ENCODE peak calls at places on chromosomes 5 and 9, in nine cellular contexts. One of them, this sample, is unnamed.

GRCh38 chr5:150302301-150303069 is at the start of gene ARSI:
- DNase-seq in GM13976: peak
- DNase-seq in HCT116: no peak
- DNase-seq in HFFc6: no peak
- DNase-seq in Panc1: no peak
- DNase-seq in sigmoid colon: peak
- DNase-seq in cardiac muscle cell: peak
- DNase-seq in AG09309: peak
- DNase-seq in fibroblast of mammary gland: peak
- DNase-seq in this sample: peak

GRCh38 chr9:90726215-90726614 is 75.4 kb upstream of the SYK start:
- DNase-seq in Panc1: no peak
- DNase-seq in AG09309: no peak
- DNase-seq in GM13976: no peak
- DNase-seq in sigmoid colon: no peak
- DNase-seq in HFFc6: no peak
- DNase-seq in HCT116: no peak
- DNase-seq in cardiac muscle cell: no peak
- DNase-seq in fibroblast of mammary gland: no peak
- DNase-seq in this sample: no peak

GRCh38 chr5:140423609-140424008 is 22.0 kb downstream of the ANKHD1 start:
- DNase-seq in HFFc6: no peak
- DNase-seq in AG09309: no peak
- DNase-seq in Panc1: no peak
- DNase-seq in cardiac muscle cell: no peak
- DNase-seq in HCT116: no peak
- DNase-seq in sigmoid colon: no peak
- DNase-seq in fibroblast of mammary gland: no peak
- DNase-seq in GM13976: no peak
- DNase-seq in this sample: no peak

GRCh38 chr9:93955356-93956182 is 414 bp upstream of the BARX1 start:
- DNase-seq in Panc1: peak
- DNase-seq in cardiac muscle cell: no peak
- DNase-seq in AG09309: no peak
- DNase-seq in HFFc6: no peak
- DNase-seq in sigmoid colon: no peak
- DNase-seq in fibroblast of mammary gland: no peak
- DNase-seq in HCT116: no peak
- DNase-seq in GM13976: no peak
- DNase-seq in this sample: no peak

GRCh38 chr5:115186794-115187193 is 17.1 kb upstream of the TRIM36 start:
- DNase-seq in Panc1: no peak
- DNase-seq in HFFc6: peak
- DNase-seq in HCT116: no peak
- DNase-seq in AG09309: no peak
- DNase-seq in GM13976: no peak
- DNase-seq in sigmoid colon: no peak
- DNase-seq in fibroblast of mammary gland: peak
- DNase-seq in cardiac muscle cell: no peak
- DNase-seq in this sample: no peak

GRCh38 chr5:116488334-116488733 is 86.3 kb downstream of the SEMA6A start:
- DNase-seq in Panc1: no peak
- DNase-seq in GM13976: no peak
- DNase-seq in cardiac muscle cell: no peak
- DNase-seq in AG09309: no peak
- DNase-seq in sigmoid colon: no peak
- DNase-seq in HFFc6: no peak
- DNase-seq in fibroblast of mammary gland: no peak
- DNase-seq in HCT116: no peak
- DNase-seq in this sample: no peak

GRCh38 chr5:77560677-77561263 is 68.7 kb upstream of the WDR41 start:
- DNase-seq in HCT116: peak
- DNase-seq in Panc1: peak
- DNase-seq in fibroblast of mammary gland: peak
- DNase-seq in sigmoid colon: no peak
- DNase-seq in GM13976: peak
- DNase-seq in cardiac muscle cell: peak
- DNase-seq in HFFc6: peak
- DNase-seq in AG09309: peak
- DNase-seq in this sample: peak

GRCh38 chr5:132369471-132370240 is at the start of gene SLC22A5:
- DNase-seq in HFFc6: peak
- DNase-seq in sigmoid colon: peak
- DNase-seq in AG09309: no peak
- DNase-seq in GM13976: peak
- DNase-seq in cardiac muscle cell: peak
- DNase-seq in HCT116: peak
- DNase-seq in fibroblast of mammary gland: no peak
- DNase-seq in Panc1: no peak
- DNase-seq in this sample: peak

GRCh38 chr9:99722852-99723251 is 98.8 kb upstream of the NR4A3 start:
- DNase-seq in AG09309: no peak
- DNase-seq in fibroblast of mammary gland: no peak
- DNase-seq in HFFc6: no peak
- DNase-seq in cardiac muscle cell: no peak
- DNase-seq in HCT116: no peak
- DNase-seq in Panc1: no peak
- DNase-seq in sigmoid colon: no peak
- DNase-seq in GM13976: no peak
- DNase-seq in this sample: no peak

GRCh38 chr9:123647145-123647544 is 282.8 kb downstream of the DENND1A start:
- DNase-seq in Panc1: no peak
- DNase-seq in AG09309: no peak
- DNase-seq in HFFc6: no peak
- DNase-seq in fibroblast of mammary gland: no peak
- DNase-seq in cardiac muscle cell: no peak
- DNase-seq in sigmoid colon: no peak
- DNase-seq in HCT116: no peak
- DNase-seq in GM13976: no peak
- DNase-seq in this sample: no peak

GRCh38 chr5:82018462-82018861 is 46.6 kb downstream of the ATG10 start:
- DNase-seq in cardiac muscle cell: peak
- DNase-seq in fibroblast of mammary gland: no peak
- DNase-seq in Panc1: no peak
- DNase-seq in sigmoid colon: no peak
- DNase-seq in HFFc6: no peak
- DNase-seq in HCT116: no peak
- DNase-seq in GM13976: no peak
- DNase-seq in AG09309: no peak
- DNase-seq in this sample: no peak

GRCh38 chr9:129270205-129270604 is 92.1 kb upstream of the IER5L start:
- DNase-seq in Panc1: no peak
- DNase-seq in HCT116: no peak
- DNase-seq in HFFc6: no peak
- DNase-seq in cardiac muscle cell: no peak
- DNase-seq in fibroblast of mammary gland: no peak
- DNase-seq in sigmoid colon: no peak
- DNase-seq in AG09309: no peak
- DNase-seq in GM13976: peak
- DNase-seq in this sample: no peak

DNA sequence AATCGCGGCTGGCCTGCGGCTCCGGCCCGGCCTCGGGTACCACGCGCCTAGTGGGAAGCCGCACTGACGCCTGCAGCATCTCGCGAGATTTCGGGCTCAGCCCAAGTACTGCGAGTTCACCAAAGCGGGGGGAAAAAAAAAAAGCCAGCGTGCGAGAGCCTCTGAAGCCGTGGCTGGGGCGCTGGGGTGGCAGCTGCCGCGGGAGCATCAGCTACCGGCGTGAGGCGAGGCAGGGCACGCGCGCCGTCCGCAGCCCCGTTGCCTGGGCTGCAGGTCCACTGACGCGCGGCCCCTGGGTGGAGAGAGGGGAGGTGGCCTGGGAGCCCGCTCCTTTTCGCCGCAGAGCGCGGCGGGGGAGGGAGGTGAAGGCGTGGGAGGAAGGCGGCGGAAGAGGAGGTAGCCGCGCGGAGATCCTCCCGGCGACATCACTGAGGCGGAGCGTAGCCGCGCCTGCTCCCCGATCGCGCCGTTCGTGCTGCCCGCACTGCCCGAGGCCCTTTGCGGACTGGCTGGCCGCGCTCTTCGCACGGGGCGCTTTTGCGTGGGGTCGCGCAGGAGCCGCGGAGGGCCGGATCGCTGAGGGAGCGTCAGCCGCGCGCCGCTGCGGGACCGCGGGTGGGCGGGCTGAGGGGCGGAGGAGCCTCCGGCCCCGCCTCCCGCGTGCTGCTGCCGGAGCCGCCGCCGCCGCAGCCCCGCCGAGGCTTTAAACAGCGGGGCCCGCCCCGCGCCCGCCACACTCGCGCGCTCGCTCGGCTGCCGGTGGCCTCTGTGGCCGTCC is at the start of gene SLC12A2:
- DNase-seq in fibroblast of mammary gland: peak
- DNase-seq in AG09309: peak
- DNase-seq in HCT116: peak
- DNase-seq in GM13976: peak
- DNase-seq in Panc1: peak
- DNase-seq in HFFc6: peak
- DNase-seq in cardiac muscle cell: peak
- DNase-seq in sigmoid colon: peak
- DNase-seq in this sample: peak
- TF ChIP-seq CTCF in fibroblast of mammary gland: no peak
- TF ChIP-seq CTCF in AG09309: no peak
- TF ChIP-seq CTCF in HCT116: no peak
- TF ChIP-seq CTCF in GM13976: no peak
- TF ChIP-seq CTCF in Panc1: no peak
- TF ChIP-seq CTCF in HFFc6: no peak
- TF ChIP-seq CTCF in cardiac muscle cell: no peak
- TF ChIP-seq CTCF in sigmoid colon: no peak
- TF ChIP-seq CTCF in this sample: no peak

DNA sequence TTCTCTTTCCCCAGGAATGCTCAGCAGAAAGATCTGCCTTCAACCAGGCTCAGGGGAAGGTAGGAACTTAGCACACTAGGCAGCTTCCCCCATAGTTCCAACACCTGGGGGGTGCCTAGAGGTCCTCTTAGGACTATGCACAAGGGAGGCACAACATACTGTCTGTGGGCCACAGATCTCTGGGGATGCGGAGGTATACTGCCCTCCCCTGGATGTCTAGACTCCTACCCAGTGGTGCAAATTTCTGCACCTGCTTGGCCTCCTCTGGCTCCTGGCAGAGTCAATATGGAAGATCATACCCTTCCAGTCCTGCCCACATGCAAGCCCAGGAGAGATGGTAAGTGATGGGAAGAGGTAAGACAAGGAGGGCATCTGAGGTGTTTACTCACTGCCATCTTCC is 247.5 kb upstream of the DAPK1 start:
- DNase-seq in Panc1: no peak
- DNase-seq in fibroblast of mammary gland: no peak
- DNase-seq in cardiac muscle cell: no peak
- DNase-seq in GM13976: no peak
- DNase-seq in sigmoid colon: no peak
- DNase-seq in HFFc6: no peak
- DNase-seq in HCT116: no peak
- DNase-seq in AG09309: no peak
- DNase-seq in this sample: no peak
- TF ChIP-seq CTCF in Panc1: no peak
- TF ChIP-seq CTCF in fibroblast of mammary gland: no peak
- TF ChIP-seq CTCF in cardiac muscle cell: no peak
- TF ChIP-seq CTCF in GM13976: no peak
- TF ChIP-seq CTCF in sigmoid colon: no peak
- TF ChIP-seq CTCF in HFFc6: peak
- TF ChIP-seq CTCF in HCT116: peak
- TF ChIP-seq CTCF in AG09309: no peak
- TF ChIP-seq CTCF in this sample: no peak

DNA sequence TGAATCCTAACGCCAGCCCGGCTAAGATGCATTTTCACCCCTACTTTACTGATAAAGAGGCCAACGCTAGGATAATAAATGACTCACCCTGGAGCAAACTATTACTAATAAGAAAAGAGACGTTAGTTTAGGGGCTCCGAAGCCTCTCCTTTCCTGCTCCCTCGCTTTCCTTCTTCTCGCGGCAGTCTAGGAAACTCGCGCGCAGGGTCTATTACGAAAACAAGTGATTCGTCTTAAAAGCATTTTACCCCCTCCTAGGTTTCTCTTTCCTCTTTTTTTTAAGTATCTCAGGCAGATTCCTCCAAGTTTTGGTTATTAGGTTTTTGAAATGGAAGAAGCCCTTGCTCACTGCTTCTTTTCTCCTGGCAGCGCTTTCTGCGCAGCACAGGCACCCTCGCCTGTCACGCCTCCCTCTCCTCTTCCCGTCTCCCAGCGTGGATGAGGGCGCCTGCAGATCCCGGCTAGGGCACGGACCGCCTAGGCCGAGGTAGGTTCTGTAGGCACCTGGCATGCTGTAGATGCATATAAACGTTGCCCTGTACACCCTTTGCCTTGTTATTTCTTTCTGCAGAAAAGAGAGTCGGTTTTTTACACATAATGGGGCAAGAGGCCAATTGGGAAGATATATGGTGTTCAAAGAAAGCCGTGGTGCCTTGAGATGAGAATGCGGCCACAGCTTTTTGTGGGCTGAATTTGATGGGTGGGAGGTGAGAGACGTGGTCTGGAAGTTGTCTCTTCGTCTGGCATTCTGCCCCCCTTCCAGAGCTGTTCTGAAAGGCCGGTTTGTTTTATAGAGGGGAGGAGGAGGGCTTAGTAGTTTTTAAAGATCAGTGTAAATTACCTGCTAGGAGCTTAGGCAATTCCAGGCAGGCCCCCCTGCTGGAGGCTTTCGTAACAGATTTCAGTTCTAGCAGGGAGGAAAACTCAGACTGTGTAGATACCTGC is 981 bp downstream of the GCNT1 start:
- DNase-seq in GM13976: peak
- DNase-seq in sigmoid colon: no peak
- DNase-seq in Panc1: no peak
- DNase-seq in HFFc6: peak
- DNase-seq in AG09309: no peak
- DNase-seq in fibroblast of mammary gland: peak
- DNase-seq in cardiac muscle cell: peak
- DNase-seq in HCT116: peak
- DNase-seq in this sample: peak
- TF ChIP-seq CTCF in GM13976: no peak
- TF ChIP-seq CTCF in sigmoid colon: no peak
- TF ChIP-seq CTCF in Panc1: peak
- TF ChIP-seq CTCF in HFFc6: peak
- TF ChIP-seq CTCF in AG09309: peak
- TF ChIP-seq CTCF in fibroblast of mammary gland: peak
- TF ChIP-seq CTCF in cardiac muscle cell: peak
- TF ChIP-seq CTCF in HCT116: peak
- TF ChIP-seq CTCF in this sample: peak

GRCh38 chr9:126916909-126917308 is 2.3 kb downstream of the RALGPS1 start:
- DNase-seq in cardiac muscle cell: no peak
- DNase-seq in Panc1: no peak
- DNase-seq in AG09309: no peak
- DNase-seq in sigmoid colon: no peak
- DNase-seq in HCT116: peak
- DNase-seq in HFFc6: no peak
- DNase-seq in fibroblast of mammary gland: no peak
- DNase-seq in GM13976: no peak
- DNase-seq in this sample: no peak
- TF ChIP-seq CTCF in cardiac muscle cell: no peak
- TF ChIP-seq CTCF in Panc1: no peak
- TF ChIP-seq CTCF in AG09309: no peak
- TF ChIP-seq CTCF in sigmoid colon: no peak
- TF ChIP-seq CTCF in HCT116: peak
- TF ChIP-seq CTCF in HFFc6: no peak
- TF ChIP-seq CTCF in fibroblast of mammary gland: peak
- TF ChIP-seq CTCF in GM13976: no peak
- TF ChIP-seq CTCF in this sample: peak

DNA sequence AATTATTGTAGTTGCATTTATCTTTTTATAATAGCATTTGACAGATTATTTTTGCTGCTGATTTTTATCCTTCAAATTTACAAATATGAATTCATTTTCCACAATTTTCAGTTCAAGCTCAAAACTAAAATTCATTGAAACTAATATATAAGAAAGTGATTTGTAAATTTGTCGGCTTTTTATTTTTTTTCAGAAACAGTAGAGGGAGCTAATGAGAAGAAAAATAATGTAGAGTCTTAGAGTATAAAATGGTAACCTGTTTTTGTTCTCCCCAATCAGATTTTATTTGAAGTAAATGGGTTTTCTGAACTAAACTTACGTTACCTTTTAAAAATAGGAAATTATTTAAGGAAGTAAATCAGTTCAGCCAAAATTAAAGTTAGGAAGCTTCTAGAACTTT is 19.2 kb downstream of the PRRC1 start:
- DNase-seq in sigmoid colon: no peak
- DNase-seq in fibroblast of mammary gland: peak
- DNase-seq in GM13976: no peak
- DNase-seq in HFFc6: no peak
- DNase-seq in Panc1: no peak
- DNase-seq in AG09309: no peak
- DNase-seq in cardiac muscle cell: peak
- DNase-seq in HCT116: no peak
- DNase-seq in this sample: peak
- TF ChIP-seq CTCF in sigmoid colon: no peak
- TF ChIP-seq CTCF in fibroblast of mammary gland: peak
- TF ChIP-seq CTCF in GM13976: no peak
- TF ChIP-seq CTCF in HFFc6: peak
- TF ChIP-seq CTCF in Panc1: peak
- TF ChIP-seq CTCF in AG09309: no peak
- TF ChIP-seq CTCF in cardiac muscle cell: peak
- TF ChIP-seq CTCF in HCT116: peak
- TF ChIP-seq CTCF in this sample: peak

This sample was measured in fibroblast of the aortic adventitia.